ENCODE peak calls at places on chromosomes 3 and 15, in five cellular contexts. C, Y, F, I and Z are unnamed samples.
A peak's percentile ranks its signal among the peaks of the same experiment; 100 is the strongest.

GRCh38 chr15:78749831-78750230 is 61.4 kb downstream of the ADAMTS7 start:
- DNase-seq in F (no peak), C (no peak), I (no peak), Y (no peak), Z (no peak)

GRCh38 chr3:60301142-60301541 is 950.1 kb downstream of the FHIT start:
- DNase-seq in F (no peak), I (no peak), C (no peak), Y (no peak), Z (peak; percentile 76)

GRCh38 chr15:50702762-50703334 is 16.3 kb upstream of the TRPM7 start:
- DNase-seq in I (no peak), Y (no peak), F (no peak), C (no peak), Z (no peak)

GRCh38 chr3:12822725-12823373 is 18.5 kb downstream of the RPL32 start:
- DNase-seq in I (no peak), C (no peak), F (no peak), Y (no peak), Z (no peak)

GRCh38 chr3:33144433-33144832 is 30.6 kb downstream of the CRTAP start:
- DNase-seq in C (no peak), I (peak; percentile 5), Y (peak; percentile 79), F (peak; percentile 38), Z (no peak)

GRCh38 chr3:126397610-126398422 is 3.1 kb downstream of the CFAP100 start:
- DNase-seq in Y (no peak), I (no peak), C (no peak), F (no peak), Z (no peak)

GRCh38 chr3:146550743-146551510 is 6.5 kb upstream of the PLSCR1 start:
- DNase-seq in I (no peak), Y (no peak), C (no peak), F (no peak), Z (peak; percentile 79)

GRCh38 chr15:77554306-77555080 is 78.2 kb downstream of the LINGO1 start:
- DNase-seq in Y (no peak), C (peak; percentile 83), F (no peak), I (no peak), Z (no peak)

GRCh38 chr3:54046677-54047214 is 75.6 kb upstream of the CACNA2D3 start:
- DNase-seq in Y (no peak), C (no peak), F (no peak), I (no peak), Z (no peak)

GRCh38 chr15:47983533-47983932 is 137.3 kb upstream of the SLC24A5 start:
- DNase-seq in I (no peak), C (no peak), F (peak; percentile 68), Y (no peak), Z (no peak)

GRCh38 chr3:31821118-31821517 is 159.9 kb downstream of the OSBPL10 start:
- DNase-seq in Y (no peak), I (no peak), C (no peak), F (no peak), Z (no peak)

GRCh38 chr3:5013021-5013906 is 34.0 kb downstream of the BHLHE40 start:
- DNase-seq in F (no peak), C (no peak), Y (peak; percentile 60), I (no peak), Z (no peak)

GRCh38 chr3:144390786-144391185 is 419.2 kb downstream of the DIPK2A start:
- DNase-seq in Y (no peak), I (no peak), F (no peak), C (no peak), Z (no peak)

GRCh38 chr3:98812851-98813374 is 49.8 kb downstream of the ST3GAL6 start:
- DNase-seq in Y (no peak), I (no peak), F (peak; percentile 52), C (no peak), Z (no peak)

GRCh38 chr3:168030488-168031054 is 65.2 kb downstream of the GOLIM4 start:
- DNase-seq in C (no peak), Y (no peak), F (no peak), I (no peak), Z (no peak)

GRCh38 chr3:43770426-43771103 is 79.8 kb downstream of the ABHD5 start:
- DNase-seq in F (no peak), C (no peak), I (peak; percentile 3), Y (no peak), Z (no peak)

GRCh38 chr3:43768594-43768993 is 77.9 kb downstream of the ABHD5 start:
- DNase-seq in F (no peak), C (no peak), I (no peak), Y (no peak), Z (no peak)

GRCh38 chr3:43766672-43767465 is 76.1 kb downstream of the ABHD5 start:
- DNase-seq in F (peak; percentile 51), I (no peak), C (no peak), Y (no peak), Z (no peak)

GRCh38 chr3:43769471-43770425 is 79.0 kb downstream of the ABHD5 start:
- DNase-seq in I (peak; percentile 67), C (peak; percentile 84), F (peak; percentile 96), Y (peak; percentile 99), Z (peak; percentile 88)

GRCh38 chr3:43769097-43769470 is 78.3 kb downstream of the ABHD5 start:
- DNase-seq in F (no peak), I (no peak), C (no peak), Y (no peak), Z (no peak)
- H3K27ac ChIP-seq in F (no peak overlapping the region), I (no peak overlapping the region), C (peak overlapping the region; percentile 6), Y (no peak overlapping the region), Z (no peak overlapping the region)

GRCh38 chr3:51688206-51688600 is 17.2 kb downstream of the TEX264 start:
- DNase-seq in Y (no peak), F (no peak), I (no peak), C (no peak), Z (no peak)

GRCh38 chr3:51684971-51685751 is 14.1 kb downstream of the TEX264 start:
- DNase-seq in I (no peak), C (no peak), Y (no peak), F (no peak), Z (no peak)

GRCh38 chr3:51686056-51686455 is 15.0 kb downstream of the TEX264 start:
- DNase-seq in Y (no peak), C (no peak), F (no peak), I (no peak), Z (no peak)

GRCh38 chr3:51687472-51688205 is 16.6 kb downstream of the TEX264 start:
- DNase-seq in C (no peak), F (no peak), Y (no peak), I (no peak), Z (no peak)

DNA sequence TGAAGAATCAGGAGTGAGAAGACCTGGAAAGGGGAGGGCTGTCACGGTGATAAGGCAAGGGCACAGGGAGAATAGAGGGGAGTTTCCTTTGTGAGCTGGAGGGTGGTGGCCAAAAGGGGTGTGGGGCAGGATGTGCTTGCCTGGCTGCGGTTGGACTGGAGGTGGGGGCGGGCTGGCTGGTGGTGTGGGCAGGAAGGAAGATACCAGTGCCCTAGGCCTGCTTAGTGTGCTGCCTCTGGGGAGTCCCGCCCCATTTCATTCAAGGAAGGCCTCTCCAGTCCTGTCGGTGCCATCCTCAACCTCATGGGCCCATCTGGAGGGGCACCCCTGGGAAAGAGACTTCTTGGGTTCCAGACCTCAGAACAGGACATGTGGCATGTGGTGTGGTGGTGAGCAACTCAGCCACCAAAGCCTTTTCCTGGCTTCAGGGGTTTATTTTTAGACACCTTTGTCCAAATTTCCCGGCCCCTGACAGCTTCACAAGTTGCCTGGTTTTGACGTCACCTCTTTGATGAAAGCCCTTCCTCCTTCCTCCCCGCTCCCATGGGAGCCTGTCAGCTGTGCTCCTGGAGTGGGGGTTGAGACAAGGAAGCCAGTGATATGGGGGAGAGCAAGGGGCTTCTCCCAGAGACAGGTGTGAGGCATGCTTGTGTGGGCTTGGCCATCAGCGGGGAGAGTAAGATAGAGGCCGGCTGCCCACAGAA is 15.6 kb downstream of the TEX264 start:
- DNase-seq in Y (peak; percentile 53), F (no peak), I (peak; percentile 72), C (no peak), Z (no peak)
- H3K27ac ChIP-seq in Y (no peak overlapping the region), F (no peak overlapping the region), I (peak overlapping the region; percentile 72), C (peak overlapping the region; percentile 38), Z (no peak overlapping the region)

GRCh38 chr3:16370503-16370871 is 105.5 kb downstream of the OXNAD1 start:
- DNase-seq in Y (no peak), I (no peak), F (no peak), C (no peak), Z (no peak)
- H3K27ac ChIP-seq in Y (no peak overlapping the region), I (no peak overlapping the region), F (no peak overlapping the region), C (no peak overlapping the region), Z (peak overlapping the region; percentile 83)

GRCh38 chr3:51390186-51390585 is 899 bp upstream of the RBM15B start:
- DNase-seq in I (no peak), F (no peak), C (no peak), Y (no peak), Z (no peak)

GRCh38 chr3:51391566-51392300 is 648 bp downstream of the RBM15B start:
- DNase-seq in Y (no peak), I (peak; percentile 34), F (peak; percentile 6), C (no peak), Z (no peak)

GRCh38 chr3:51391075-51391565 is at the start of gene RBM15B:
- DNase-seq in I (peak; percentile 94), C (peak; percentile 94), Y (peak; percentile 98), F (peak; percentile 91), Z (peak; percentile 89)

GRCh38 chr3:51389423-51390183 is 1.5 kb upstream of the RBM15B start:
- DNase-seq in C (no peak), F (peak; percentile 58), I (peak; percentile 44), Y (peak; percentile 76), Z (no peak)

DNA sequence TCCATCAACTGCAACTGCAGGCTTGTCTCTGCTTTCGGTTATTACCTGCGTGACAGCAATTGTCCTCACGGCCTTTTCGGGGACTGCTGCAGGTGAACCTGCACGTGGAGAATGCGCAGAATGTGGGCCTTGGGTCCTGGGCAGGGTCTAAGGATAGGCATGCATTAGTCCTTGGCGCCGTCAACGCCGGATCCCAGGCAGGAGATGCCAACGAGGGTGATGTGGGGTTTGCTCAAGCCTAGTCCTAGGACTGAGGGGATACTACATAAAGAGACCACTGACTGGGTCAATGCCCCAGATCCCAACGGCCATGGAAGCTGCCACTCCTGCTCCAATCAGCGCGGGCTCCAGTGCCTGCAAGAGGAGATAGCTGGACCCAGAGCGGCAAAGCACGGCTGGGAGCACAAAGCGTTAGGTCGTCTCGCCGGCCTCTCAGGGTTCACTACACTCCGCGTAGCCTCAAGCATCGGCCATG is 448 bp upstream of the RBM15B start:
- DNase-seq in F (no peak), I (no peak), Y (no peak), C (no peak), Z (no peak)
- H3K27ac ChIP-seq in F (peak overlapping the region; percentile 47), I (peak overlapping the region; percentile 65), Y (no peak overlapping the region), C (peak overlapping the region; percentile 76), Z (peak overlapping the region; percentile 43)

GRCh38 chr3:138329984-138330293 is 288 bp upstream of the NME9 start:
- DNase-seq in Y (no peak), I (no peak), C (no peak), F (no peak), Z (no peak)
- H3K27ac ChIP-seq in Y (no peak overlapping the region), I (peak overlapping the region; percentile 81), C (peak overlapping the region; percentile 52), F (no peak overlapping the region), Z (no peak overlapping the region)

DNA sequence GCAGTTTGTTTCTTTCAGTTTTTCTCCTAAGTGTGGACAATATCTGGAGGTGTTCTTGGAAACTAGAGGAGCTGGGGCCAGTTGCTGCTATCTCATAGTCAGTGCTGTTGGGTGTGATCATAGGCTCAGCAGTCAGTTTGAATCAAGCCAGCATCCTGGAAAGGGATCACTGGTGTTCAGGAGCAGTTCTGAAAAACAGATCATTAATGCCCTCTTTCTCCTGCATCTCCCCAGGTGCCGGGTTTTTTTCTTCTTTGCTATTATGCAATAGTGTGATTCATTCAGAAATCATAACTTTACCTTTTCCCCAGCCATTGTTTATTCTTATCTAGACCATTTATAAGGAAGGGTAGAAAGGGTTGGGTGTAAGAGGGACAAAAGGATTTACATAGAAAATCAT is 24.0 kb downstream of the LNP1 start:
- DNase-seq in C (no peak), I (no peak), F (no peak), Y (no peak), Z (no peak)
- H3K27ac ChIP-seq in C (no peak overlapping the region), I (no peak overlapping the region), F (no peak overlapping the region), Y (no peak overlapping the region), Z (no peak overlapping the region)